ENCODE peak calls at places on chromosomes 2 and 18, in six cellular contexts. O is K562, L is GM12878, V is HepG2, A is SK-N-SH, C is H1. M is an unnamed sample.

GRCh38 chr2:12257476-12257875 is 459.3 kb upstream of the TRIB2 start:
- DNase-seq in A (no peak), O (no peak), C (no peak), V (no peak), L (no peak), M (no peak)

GRCh38 chr2:216777637-216778273 is 82.1 kb downstream of the TNP1 start:
- DNase-seq in C (peak), O (peak), A (peak), L (peak), V (peak), M (peak)

GRCh38 chr2:202135111-202135874 is 62.2 kb downstream of the KIAA2012 start:
- DNase-seq in A (no peak), L (no peak), O (no peak), V (no peak), C (no peak), M (no peak)

GRCh38 chr18:62200121-62200914 is 13.3 kb downstream of the RELCH start:
- DNase-seq in V (no peak), A (no peak), O (no peak), L (no peak), C (no peak), M (no peak)

GRCh38 chr18:79964330-79965118 is at the start of gene HSBP1L1:
- DNase-seq in C (no peak), O (no peak), A (peak), V (peak), L (no peak), M (peak)

GRCh38 chr2:202780514-202781021 is 91.0 kb downstream of the ICA1L start:
- DNase-seq in O (no peak), C (no peak), A (no peak), L (peak), V (no peak), M (peak)

GRCh38 chr2:98473995-98474780 is 29.5 kb downstream of the INPP4A start:
- DNase-seq in O (no peak), V (no peak), A (no peak), C (no peak), L (no peak), M (no peak)

GRCh38 chr2:68774569-68775271 is 40.1 kb downstream of the ARHGAP25 start:
- DNase-seq in V (no peak), A (no peak), C (no peak), L (peak), O (peak), M (no peak)

GRCh38 chr2:32832821-32833220 is 113.9 kb upstream of the LTBP1 start:
- DNase-seq in L (no peak), A (no peak), C (no peak), V (no peak), O (no peak), M (no peak)

GRCh38 chr2:220393717-220394116 is 766.3 kb downstream of the SLC4A3 start:
- DNase-seq in C (no peak), L (no peak), V (no peak), A (no peak), O (no peak), M (no peak)

GRCh38 chr2:27569398-27569797 is 13.4 kb upstream of the ZNF512 start:
- DNase-seq in C (no peak), A (no peak), V (no peak), L (no peak), O (no peak), M (no peak)

GRCh38 chr2:207692206-207693065 is 19.0 kb upstream of the CCNYL1 start:
- DNase-seq in C (no peak), O (peak), L (no peak), A (peak), V (peak), M (peak)

GRCh38 chr2:179051250-179051649 is 1.3 kb upstream of the CCDC141 start:
- DNase-seq in C (no peak), L (no peak), O (no peak), V (no peak), A (no peak), M (no peak)

GRCh38 chr2:29664578-29664977 is 256.8 kb downstream of the ALK start:
- DNase-seq in A (no peak), O (no peak), V (no peak), C (no peak), L (no peak), M (no peak)

GRCh38 chr2:10901160-10901559 is 10.6 kb upstream of the KCNF1 start:
- DNase-seq in O (no peak), A (no peak), C (no peak), V (no peak), L (no peak), M (peak)

GRCh38 chr2:109033171-109033570 is 44.2 kb upstream of the EDAR start:
- DNase-seq in L (no peak), C (no peak), A (no peak), O (no peak), V (no peak), M (no peak)

GRCh38 chr2:23656597-23656973 is 270.3 kb downstream of the ATAD2B start:
- DNase-seq in O (no peak), A (no peak), V (no peak), C (no peak), L (no peak), M (no peak)

GRCh38 chr2:143482316-143482715 is 353.1 kb downstream of the ARHGAP15 start:
- DNase-seq in A (no peak), O (no peak), C (no peak), L (no peak), V (no peak), M (no peak)

GRCh38 chr2:43648979-43649701 is 12.1 kb downstream of the PLEKHH2 start:
- DNase-seq in A (no peak), L (no peak), V (no peak), O (no peak), C (no peak), M (no peak)

GRCh38 chr2:76675237-76675636 is 846.9 kb downstream of the LRRTM4 start:
- DNase-seq in A (no peak), C (no peak), V (no peak), O (no peak), L (no peak), M (no peak)

GRCh38 chr2:88521445-88522070 is 69.1 kb upstream of the FOXI3 start:
- DNase-seq in C (no peak), A (no peak), L (no peak), O (no peak), V (no peak), M (no peak)

GRCh38 chr2:96157649-96158553 is 12.7 kb upstream of the DUSP2 start:
- DNase-seq in V (no peak), C (no peak), O (peak), L (peak), A (peak), M (no peak)

GRCh38 chr2:172329404-172330059 is 97.9 kb upstream of the ITGA6 start:
- DNase-seq in A (no peak), O (no peak), C (no peak), L (no peak), V (no peak), M (no peak)

GRCh38 chr2:165634855-165635254 is 159.2 kb downstream of the GALNT3 start:
- DNase-seq in V (no peak), C (peak), L (no peak), A (peak), O (no peak), M (no peak)

DNA sequence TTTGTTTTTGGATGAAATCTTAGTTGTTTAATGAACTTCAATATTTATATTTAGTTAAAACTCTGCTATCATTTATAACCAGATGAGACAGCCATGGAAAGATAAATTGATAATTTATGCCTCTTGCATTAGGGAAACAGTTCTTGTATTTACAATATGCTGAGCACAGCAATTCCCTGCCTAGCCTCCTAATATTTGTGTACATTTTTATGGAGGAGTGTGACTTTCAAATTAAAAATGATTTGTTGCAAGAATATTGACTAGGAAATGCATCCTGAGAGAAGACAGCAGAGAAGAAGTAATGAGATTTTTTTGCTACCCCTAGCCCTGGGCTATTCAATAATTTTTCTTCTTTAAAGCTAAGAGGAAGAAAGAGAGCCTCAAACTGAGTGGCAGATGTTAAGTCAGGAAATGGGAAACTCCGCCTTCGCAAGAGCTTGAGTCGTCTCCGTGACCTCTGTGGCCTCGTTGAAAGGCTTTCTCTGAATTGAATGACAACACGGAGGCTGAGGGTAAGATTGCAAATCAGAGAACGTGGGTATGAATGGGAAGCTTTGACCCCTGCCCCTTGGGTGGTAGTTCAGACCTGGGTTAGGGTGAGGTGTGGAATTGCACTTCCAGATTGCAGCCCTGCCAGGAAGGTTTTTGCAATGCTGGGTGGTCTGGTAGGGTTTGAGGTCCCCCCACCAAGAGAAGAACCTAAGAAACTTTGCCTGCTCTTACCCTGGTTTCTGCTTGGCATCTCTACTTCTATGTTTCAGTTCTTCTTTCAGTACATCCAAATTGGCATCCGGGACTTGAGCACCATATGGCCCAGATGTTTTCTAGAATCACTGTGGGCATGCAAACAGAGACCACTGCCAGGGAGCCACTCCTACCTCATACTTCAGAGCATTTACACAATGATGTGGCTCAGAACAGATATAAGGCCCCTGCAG is 210.3 kb upstream of the RBMS1 start:
- DNase-seq in O (no peak), A (no peak), L (peak), V (no peak), C (no peak), M (no peak)
- TF ChIP-seq POLR2AphosphoS5 in O (no peak), A (no peak), L (no peak), V (no peak), C (no peak), M (no peak)

GRCh38 chr18:48536516-48536915 is 2.3 kb upstream of the CTIF start:
- DNase-seq in O (no peak), A (no peak), L (no peak), V (no peak), C (no peak), M (no peak)

GRCh38 chr18:48533340-48534093 is 5.3 kb upstream of the CTIF start:
- DNase-seq in L (peak), V (no peak), O (no peak), C (no peak), A (no peak), M (no peak)

GRCh38 chr18:48535956-48536355 is 2.9 kb upstream of the CTIF start:
- DNase-seq in A (no peak), C (no peak), V (no peak), O (no peak), L (no peak), M (no peak)

GRCh38 chr18:48531979-48532378 is 6.9 kb upstream of the CTIF start:
- DNase-seq in C (no peak), V (no peak), O (no peak), A (no peak), L (no peak), M (no peak)

DNA sequence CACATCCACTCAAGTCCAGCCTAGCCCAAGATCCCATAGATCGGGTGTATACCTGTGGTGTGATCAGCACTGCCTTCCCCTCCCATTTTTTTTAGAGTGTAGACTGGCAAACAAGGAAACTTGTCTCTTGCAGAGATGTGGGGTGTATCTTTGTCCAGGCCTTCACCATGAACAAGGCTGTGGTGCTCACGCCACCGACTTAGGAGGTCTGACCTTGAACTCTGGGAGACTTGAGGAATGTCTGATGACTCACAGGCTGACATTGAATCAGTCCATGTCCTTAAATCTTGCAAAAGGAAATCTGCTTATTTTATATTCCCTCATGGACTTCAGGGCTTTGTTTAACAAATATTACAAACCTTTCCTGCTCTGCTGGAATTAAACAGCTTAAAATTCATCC is 4.5 kb upstream of the CTIF start:
- DNase-seq in C (no peak), A (no peak), L (no peak), O (no peak), V (no peak), M (no peak)
- TF ChIP-seq JUND in C (no peak), A (peak), L (no peak), O (no peak), V (no peak), M (no peak)

GRCh38 chr2:160989778-160990177 is 170.4 kb upstream of the TANK start:
- DNase-seq in V (no peak), A (no peak), O (no peak), L (no peak), C (no peak), M (no peak)

DNA sequence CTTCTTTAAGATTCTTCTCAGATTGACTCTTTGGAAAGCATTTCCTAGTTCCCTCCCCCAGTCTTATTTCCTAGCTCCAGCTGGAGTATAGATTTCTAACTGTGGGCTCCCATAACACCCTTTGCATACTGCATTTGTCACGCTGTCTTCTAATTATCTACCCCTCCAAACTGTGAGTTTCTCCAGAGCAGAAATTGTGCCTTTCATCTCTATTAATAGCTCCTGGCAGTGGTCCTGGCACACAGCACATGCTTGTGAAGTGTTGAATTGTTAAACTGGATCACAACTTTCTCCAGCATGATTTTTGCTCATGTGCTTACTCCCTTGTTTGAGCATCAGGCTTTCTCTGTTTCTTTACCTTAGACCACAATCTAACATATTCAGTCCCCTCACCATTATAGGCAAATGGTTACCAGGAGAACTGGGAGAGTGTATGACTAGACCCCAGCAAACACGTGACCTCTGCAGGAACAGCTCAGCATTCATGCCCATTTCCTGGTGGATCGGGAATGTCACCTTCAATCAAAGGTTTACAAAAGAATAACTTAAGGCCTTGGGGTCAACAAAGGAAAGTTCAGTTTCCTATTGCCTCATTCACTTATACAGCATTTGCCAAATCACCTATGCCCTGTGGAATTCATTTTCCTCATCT is 175.7 kb upstream of the TANK start:
- DNase-seq in A (no peak), O (no peak), V (no peak), C (no peak), L (no peak), M (no peak)
- TF ChIP-seq POLR2AphosphoS5 in A (no peak), O (no peak), V (no peak), C (no peak), L (no peak), M (no peak)

GRCh38 chr18:24372279-24372678 is 25.3 kb downstream of the OSBPL1A start:
- DNase-seq in V (no peak), O (no peak), A (no peak), L (no peak), C (no peak), M (no peak)

GRCh38 chr18:24366328-24366727 is 31.3 kb downstream of the OSBPL1A start:
- DNase-seq in C (no peak), O (no peak), L (no peak), V (no peak), A (no peak), M (no peak)

GRCh38 chr18:24368749-24369148 is 28.9 kb downstream of the OSBPL1A start:
- DNase-seq in C (no peak), L (no peak), O (no peak), V (no peak), A (no peak), M (no peak)

GRCh38 chr18:24370120-24370519 is 27.5 kb downstream of the OSBPL1A start:
- DNase-seq in A (no peak), V (no peak), C (no peak), O (no peak), L (no peak), M (no peak)

GRCh38 chr18:24369420-24369819 is 28.2 kb downstream of the OSBPL1A start:
- DNase-seq in L (no peak), C (no peak), O (no peak), V (no peak), A (no peak), M (no peak)
- TF ChIP-seq JUND in L (no peak), C (no peak), O (no peak), V (no peak), A (no peak), M (no peak)

GRCh38 chr2:99623613-99624012 is 133.8 kb upstream of the REV1 start:
- DNase-seq in V (no peak), O (no peak), C (no peak), L (no peak), A (no peak), M (no peak)

GRCh38 chr2:99624682-99625081 is 134.9 kb upstream of the REV1 start:
- DNase-seq in A (no peak), V (no peak), C (no peak), O (no peak), L (no peak), M (no peak)

GRCh38 chr2:99623035-99623434 is 133.2 kb upstream of the REV1 start:
- DNase-seq in L (no peak), C (no peak), V (no peak), A (no peak), O (no peak), M (no peak)

GRCh38 chr2:99622578-99622977 is 132.8 kb upstream of the REV1 start:
- DNase-seq in L (no peak), O (no peak), C (no peak), V (no peak), A (no peak), M (no peak)

DNA sequence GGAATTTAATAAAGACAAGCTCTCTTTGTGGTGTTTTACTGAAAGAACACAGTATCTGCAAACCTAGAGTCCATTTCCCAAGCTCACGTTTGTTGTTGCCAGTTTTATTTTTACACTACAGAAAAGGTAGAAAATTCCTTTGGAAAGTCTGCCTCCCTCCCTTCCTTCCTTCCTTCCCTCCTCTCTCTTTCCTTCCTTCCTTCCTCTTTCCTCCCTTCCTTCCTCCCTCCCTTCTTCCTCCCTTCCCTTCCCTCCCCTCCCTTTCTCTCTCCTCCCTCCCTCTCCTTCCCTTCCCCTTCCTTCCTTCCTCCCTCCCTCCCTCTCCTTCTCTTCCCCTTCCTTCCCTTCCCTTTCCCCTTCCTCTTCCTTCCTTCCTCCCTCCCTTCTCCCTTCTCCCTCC is 136.3 kb upstream of the REV1 start:
- DNase-seq in C (no peak), V (no peak), A (no peak), O (no peak), L (no peak), M (no peak)
- TF ChIP-seq POLR2AphosphoS5 in C (no peak), V (no peak), A (no peak), O (no peak), L (no peak), M (no peak)

GRCh38 chr2:240713928-240714746 is 22.5 kb downstream of the AQP12A start:
- DNase-seq in L (no peak), O (no peak), C (no peak), A (no peak), V (no peak), M (no peak)
- TF ChIP-seq JUND in L (no peak), O (no peak), C (no peak), A (no peak), V (no peak), M (no peak)